ENCODE peak calls at places on chromosomes 7 and 10, in four cellular contexts. K, U, H and D are unnamed samples.

GRCh38 chr10:117137031-117137910 is 799 bp downstream of the VAX1 start:
- DNase-seq in U (no peak), K (no peak), H (no peak), D (no peak)

GRCh38 chr7:101828308-101829020 is 11.0 kb downstream of the CUX1 start:
- DNase-seq in U (no peak), H (no peak), K (no peak), D (no peak)

GRCh38 chr7:43884209-43884608 is 14.9 kb upstream of the MRPS24 start:
- DNase-seq in H (no peak), K (no peak), U (no peak), D (no peak)

GRCh38 chr7:132347129-132347528 is 229.1 kb downstream of the PLXNA4 start:
- DNase-seq in U (no peak), K (no peak), H (no peak), D (no peak)

GRCh38 chr10:18607979-18608378 is 43.4 kb downstream of the NSUN6 start:
- DNase-seq in U (no peak), K (no peak), H (no peak), D (no peak)

GRCh38 chr10:102334106-102334505 is 61.4 kb upstream of the NFKB2 start:
- DNase-seq in K (no peak), U (no peak), H (no peak), D (no peak)

GRCh38 chr10:4812952-4813351 is 13.1 kb upstream of the AKR1E2 start:
- DNase-seq in K (peak; percentile 29), H (no peak), U (peak; percentile 55), D (no peak)

GRCh38 chr10:18214692-18215563 is 74.7 kb downstream of the CACNB2 start:
- DNase-seq in U (peak; percentile 30), K (peak; percentile 57), H (peak; percentile 19), D (no peak)

GRCh38 chr10:131273476-131273875 is 38.0 kb downstream of the TCERG1L start:
- DNase-seq in H (no peak), U (no peak), K (no peak), D (no peak)

GRCh38 chr7:112550468-112551060 is 69.8 kb downstream of the LSMEM1 start:
- DNase-seq in K (peak; percentile 64), U (peak; percentile 67), H (no peak), D (peak; percentile 43)

GRCh38 chr7:82726038-82726800 is 282.6 kb upstream of the CACNA2D1 start:
- DNase-seq in H (no peak), U (peak; percentile 30), K (no peak), D (no peak)

GRCh38 chr10:124917168-124917938 is 24.6 kb upstream of the ZRANB1 start:
- DNase-seq in K (no peak), U (peak; percentile 15), H (peak; percentile 37), D (peak; percentile 14)

GRCh38 chr7:33298848-33299247 is 169.5 kb downstream of the BBS9 start:
- DNase-seq in K (no peak), U (no peak), H (no peak), D (no peak)

GRCh38 chr10:5531558-5532230 is 6.9 kb downstream of the CALML3 start:
- DNase-seq in U (no peak), H (no peak), K (no peak), D (no peak)

GRCh38 chr10:94183666-94184264 is 179.0 kb downstream of the NOC3L start:
- DNase-seq in U (peak; percentile 85), K (peak; percentile 96), H (no peak), D (no peak)

GRCh38 chr7:43004076-43004475 is 71.9 kb downstream of the MRPL32 start:
- DNase-seq in H (no peak), U (no peak), K (no peak), D (no peak)

GRCh38 chr7:65967361-65968155 is 14.5 kb downstream of the GUSB start:
- DNase-seq in H (no peak), K (no peak), U (no peak), D (no peak)

GRCh38 chr10:110042891-110043290 is 35.1 kb downstream of the ADD3 start:
- DNase-seq in H (no peak), U (no peak), K (no peak), D (no peak)

GRCh38 chr10:106027240-106027639 is 1137.3 kb downstream of the SORCS1 start:
- DNase-seq in U (no peak), H (no peak), K (no peak), D (no peak)

GRCh38 chr10:63504145-63504881 is 16.9 kb upstream of the REEP3 start:
- DNase-seq in H (no peak), U (peak; percentile 3), K (no peak), D (no peak)

GRCh38 chr10:100101526-100102076 is 19.9 kb upstream of the CPN1 start:
- DNase-seq in K (no peak), U (no peak), H (no peak), D (no peak)

GRCh38 chr10:70528726-70529362 is 50.3 kb downstream of the PALD1 start:
- DNase-seq in K (peak; percentile 17), U (peak; percentile 59), H (no peak), D (peak; percentile 12)

GRCh38 chr10:92150798-92151197 is 140.1 kb downstream of the CPEB3 start:
- DNase-seq in K (no peak), H (no peak), U (no peak), D (no peak)

GRCh38 chr7:30135551-30136271 is 925 bp downstream of the MTURN start:
- DNase-seq in K (peak; percentile 26), U (peak; percentile 59), H (no peak), D (no peak)

GRCh38 chr10:76675951-76676587 is 961.5 kb downstream of the KCNMA1 start:
- DNase-seq in K (peak; percentile 56), U (peak; percentile 71), H (no peak), D (no peak)

GRCh38 chr10:91887075-91887899 is 22.0 kb downstream of the FGFBP3 start:
- DNase-seq in H (no peak), U (no peak), K (no peak), D (no peak)

GRCh38 chr10:33214174-33214573 is 120.3 kb downstream of the NRP1 start:
- DNase-seq in H (no peak), K (no peak), U (no peak), D (no peak)

GRCh38 chr7:131231381-131232220 is 96.1 kb upstream of the MKLN1 start:
- DNase-seq in K (peak; percentile 53), U (peak; percentile 87), H (peak; percentile 13), D (peak; percentile 68)

GRCh38 chr10:100653238-100653956 is 92.0 kb upstream of the PAX2 start:
- DNase-seq in H (no peak), K (no peak), U (no peak), D (no peak)

GRCh38 chr7:158138329-158138597 is 449.4 kb downstream of the PTPRN2 start:
- DNase-seq in K (no peak), U (no peak), H (no peak), D (no peak)

GRCh38 chr10:122390679-122391078 is 16.2 kb downstream of the PLEKHA1 start:
- DNase-seq in U (no peak), H (no peak), K (no peak), D (no peak)

GRCh38 chr7:120502825-120503224 is 229.8 kb downstream of the KCND2 start:
- DNase-seq in H (no peak), K (no peak), U (no peak), D (no peak)

GRCh38 chr7:41630741-41631140 is 72.1 kb downstream of the INHBA start:
- DNase-seq in H (no peak), K (no peak), U (no peak), D (no peak)

GRCh38 chr7:152761116-152761748 is 1.7 kb downstream of the ACTR3B start:
- DNase-seq in K (no peak), U (no peak), H (no peak), D (no peak)